ENCODE peak calls at places on chromosomes 16 and 17, in six cellular contexts. Q is Daoy; Y is AG09309; X is stimulated activated CD4-positive, alpha-beta T cell treated with anti-CD3 and anti-CD28 coated beads, Interleukin-4, amount 100 ng/mL, for 24 hours; E is left kidney; H is AG10803. I is an unnamed sample.

GRCh38 chr17:76845524-76845923 is 22.7 kb upstream of the MGAT5B start:
- DNase-seq in Q (peak), Y (no peak), X (no peak), E (no peak), H (no peak), I (no peak)

GRCh38 chr16:70591609-70592008 is 54.8 kb upstream of the IL34 start:
- DNase-seq in Q (no peak), Y (no peak), X (no peak), E (no peak), H (no peak), I (no peak)

GRCh38 chr17:72120878-72121163 is at the start of gene SOX9:
- DNase-seq in Q (peak), Y (peak), X (no peak), E (peak), H (peak), I (peak)

GRCh38 chr17:40063034-40063765 is 435 bp downstream of the THRA start:
- DNase-seq in Q (no peak), Y (no peak), X (no peak), E (peak), H (peak), I (peak)

GRCh38 chr16:16030449-16030848 is 81.0 kb downstream of the ABCC1 start:
- DNase-seq in Q (no peak), Y (no peak), X (no peak), E (no peak), H (no peak), I (no peak)

GRCh38 chr17:77619326-77619725 is 339.2 kb upstream of the TNRC6C start:
- DNase-seq in Q (no peak), Y (no peak), X (no peak), E (no peak), H (no peak), I (no peak)

GRCh38 chr16:27313422-27314160 is at the start of gene IL4R:
- DNase-seq in Q (peak), Y (peak), X (peak), E (peak), H (peak), I (peak)

GRCh38 chr16:18969050-18969854 is 14.5 kb upstream of the TMC7 start:
- DNase-seq in Q (peak), Y (peak), X (peak), E (peak), H (peak), I (peak)

GRCh38 chr17:9251273-9251672 is 230.0 kb downstream of the NTN1 start:
- DNase-seq in Q (no peak), Y (no peak), X (no peak), E (no peak), H (no peak), I (no peak)

GRCh38 chr17:50636145-50636803 is 1.6 kb downstream of the ABCC3 start:
- DNase-seq in Q (no peak), Y (no peak), X (no peak), E (no peak), H (no peak), I (no peak)

GRCh38 chr16:82651921-82652601 is 25.3 kb downstream of the CDH13 start:
- DNase-seq in Q (peak), Y (no peak), X (peak), E (no peak), H (no peak), I (no peak)

GRCh38 chr17:81091774-81092517 is 57.0 kb downstream of the BAIAP2 start:
- DNase-seq in Q (no peak), Y (no peak), X (no peak), E (no peak), H (no peak), I (no peak)

GRCh38 chr16:3101018-3101840 is 2.1 kb upstream of the ZSCAN10 start:
- DNase-seq in Q (peak), Y (no peak), X (peak), E (peak), H (peak), I (peak)

GRCh38 chr16:67336646-67337045 is 10.0 kb downstream of the LRRC36 start:
- DNase-seq in Q (peak), Y (no peak), X (no peak), E (no peak), H (no peak), I (no peak)

GRCh38 chr17:33469411-33469810 is 176.3 kb upstream of the ASIC2 start:
- DNase-seq in Q (no peak), Y (no peak), X (no peak), E (no peak), H (no peak), I (no peak)

GRCh38 chr16:5516115-5516514 is 418.5 kb upstream of the EEF2KMT start:
- DNase-seq in Q (no peak), Y (no peak), X (no peak), E (no peak), H (no peak), I (peak)

GRCh38 chr16:2035431-2036199 is 8.9 kb downstream of the NHERF2 start:
- DNase-seq in Q (peak), Y (peak), X (no peak), E (peak), H (peak), I (no peak)

GRCh38 chr16:272633-273546 is 2.9 kb downstream of the RGS11 start:
- DNase-seq in Q (no peak), Y (no peak), X (no peak), E (peak), H (no peak), I (no peak)

GRCh38 chr17:65797101-65797500 is 235.7 kb upstream of the AXIN2 start:
- DNase-seq in Q (no peak), Y (no peak), X (no peak), E (no peak), H (no peak), I (no peak)

GRCh38 chr17:2396568-2397246 is 4.2 kb downstream of the MNT start:
- DNase-seq in Q (peak), Y (peak), X (peak), E (peak), H (peak), I (peak)

GRCh38 chr17:73013816-73014663 is 78.4 kb downstream of the SLC39A11 start:
- DNase-seq in Q (peak), Y (no peak), X (no peak), E (peak), H (no peak), I (peak)

GRCh38 chr16:68909099-68909733 is 65.9 kb downstream of the TANGO6 start:
- DNase-seq in Q (no peak), Y (no peak), X (no peak), E (no peak), H (no peak), I (no peak)

GRCh38 chr16:64416232-64417010 is 705.4 kb downstream of the CDH11 start:
- DNase-seq in Q (peak), Y (peak), X (no peak), E (no peak), H (peak), I (no peak)

GRCh38 chr17:40399185-40399584 is 18.5 kb downstream of the TOP2A start:
- DNase-seq in Q (peak), Y (peak), X (no peak), E (peak), H (peak), I (peak)

GRCh38 chr17:36900130-36900590 is 37.1 kb upstream of the LHX1 start:
- DNase-seq in Q (no peak), Y (no peak), X (no peak), E (no peak), H (no peak), I (no peak)

GRCh38 chr17:40487371-40488020 is 13.9 kb downstream of the TNS4 start:
- DNase-seq in Q (no peak), Y (no peak), X (no peak), E (no peak), H (no peak), I (no peak)

GRCh38 chr17:31499771-31500554 is 108.5 kb downstream of the RAB11FIP4 start:
- DNase-seq in Q (peak), Y (no peak), X (peak), E (peak), H (peak), I (peak)

GRCh38 chr17:10754109-10754508 is 24.3 kb upstream of the TMEM220 start:
- DNase-seq in Q (peak), Y (no peak), X (peak), E (peak), H (peak), I (peak)

GRCh38 chr17:83189673-83190385 is 110.4 kb downstream of the METRNL start:
- DNase-seq in Q (no peak), Y (no peak), X (peak), E (peak), H (peak), I (no peak)

GRCh38 chr17:3012926-3013581 is 50.4 kb downstream of the OR1D5 start:
- DNase-seq in Q (peak), Y (no peak), X (peak), E (peak), H (peak), I (peak)

I was measured in mesendoderm.